ENCODE peak calls at places on chromosomes 2 and 18, in five cellular contexts. Y, O, S, E and I are unnamed samples.

GRCh38 chr2:148926291-148926961 is 51.4 kb downstream of the KIF5C start:
- ATAC-seq in S (peak), Y (no peak), O (peak), E (peak), I (no peak)

GRCh38 chr2:237315170-237315880 is 98.6 kb downstream of the COL6A3 start:
- ATAC-seq in Y (peak), O (peak), E (no peak), S (peak), I (peak)

GRCh38 chr2:60429681-60430080 is 123.8 kb downstream of the BCL11A start:
- ATAC-seq in S (peak), E (no peak), Y (no peak), O (no peak), I (no peak)

GRCh38 chr18:58541789-58542425 is 87.0 kb downstream of the ALPK2 start:
- ATAC-seq in Y (peak), S (no peak), E (no peak), O (no peak), I (no peak)

GRCh38 chr2:144943293-144943941 is 423.5 kb upstream of the ZEB2 start:
- ATAC-seq in O (no peak), E (peak), Y (no peak), S (no peak), I (no peak)

GRCh38 chr2:111938392-111938791 is 40.0 kb downstream of the MERTK start:
- ATAC-seq in Y (no peak), E (no peak), S (no peak), O (no peak), I (no peak)

GRCh38 chr2:8253781-8254180 is 428.1 kb upstream of the ID2 start:
- ATAC-seq in E (no peak), Y (no peak), S (no peak), O (no peak), I (no peak)

GRCh38 chr2:119697290-119698013 is 18.5 kb downstream of the TMEM177 start:
- ATAC-seq in E (no peak), S (no peak), Y (no peak), O (no peak), I (no peak)

GRCh38 chr2:195410272-195410671 is 246.8 kb upstream of the SLC39A10 start:
- ATAC-seq in O (peak), Y (no peak), S (no peak), E (no peak), I (no peak)

GRCh38 chr2:175792199-175792598 is 209.9 kb downstream of the LNPK start:
- ATAC-seq in Y (no peak), O (no peak), S (no peak), E (no peak), I (no peak)

GRCh38 chr2:235779444-235779896 is 285.6 kb downstream of the AGAP1 start:
- ATAC-seq in O (peak), E (peak), Y (peak), S (peak), I (peak)

GRCh38 chr18:29457316-29457715 is 1280.4 kb upstream of the CDH2 start:
- ATAC-seq in S (no peak), Y (no peak), E (no peak), O (no peak), I (no peak)

GRCh38 chr2:80573167-80573566 is 268.6 kb upstream of the LRRTM1 start:
- ATAC-seq in O (no peak), S (no peak), Y (no peak), E (no peak), I (no peak)

GRCh38 chr18:49747876-49748275 is 65.5 kb downstream of the ACAA2 start:
- ATAC-seq in E (peak), S (no peak), Y (peak), O (peak), I (no peak)

GRCh38 chr18:64966667-64967066 is 784.1 kb upstream of the CDH7 start:
- ATAC-seq in S (no peak), E (no peak), O (peak), Y (no peak), I (no peak)

GRCh38 chr2:101770672-101771071 is 73.2 kb downstream of the MAP4K4 start:
- ATAC-seq in Y (no peak), S (peak), O (no peak), E (peak), I (no peak)

GRCh38 chr2:180705551-180705950 is 274.9 kb upstream of the UBE2E3 start:
- ATAC-seq in E (no peak), S (no peak), O (no peak), Y (no peak), I (no peak)

GRCh38 chr2:121036226-121036692 is 248.7 kb downstream of the TFCP2L1 start:
- ATAC-seq in E (no peak), Y (peak), O (no peak), S (peak), I (no peak)

GRCh38 chr2:12657560-12657959 is 59.2 kb upstream of the TRIB2 start:
- ATAC-seq in O (no peak), E (no peak), Y (no peak), S (no peak), I (no peak)

GRCh38 chr18:64974378-64975125 is 776.3 kb upstream of the CDH7 start:
- ATAC-seq in E (no peak), O (no peak), Y (no peak), S (no peak), I (no peak)

GRCh38 chr2:62150597-62151305 is 45.2 kb upstream of the B3GNT2 start:
- ATAC-seq in E (peak), Y (no peak), S (no peak), O (peak), I (no peak)

DNA sequence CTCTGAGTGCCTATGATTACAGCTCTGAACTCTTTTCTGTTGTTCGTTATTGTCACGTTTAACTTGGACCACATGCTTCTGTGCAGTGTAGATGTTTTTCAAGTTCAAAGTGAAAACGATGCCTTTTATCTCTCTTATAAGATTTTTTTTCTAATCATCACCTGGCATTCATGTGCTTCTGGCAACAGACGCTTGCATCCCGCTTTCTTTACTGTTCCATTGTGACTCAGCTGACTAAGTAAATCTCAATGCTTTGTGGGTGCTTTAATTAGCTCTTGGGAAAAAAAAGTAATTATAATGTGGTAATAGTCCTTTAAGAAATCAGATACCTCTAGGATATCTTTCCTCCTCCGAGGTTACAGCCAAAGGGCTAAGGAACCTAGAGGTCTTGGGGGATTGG is 31.2 kb upstream of the RMP24 start:
- ATAC-seq in Y (no peak), E (no peak), O (no peak), S (no peak), I (no peak)
- TF ChIP-seq POLR2AphosphoS5 in Y (no peak), E (no peak), O (no peak), S (no peak), I (no peak)

DNA sequence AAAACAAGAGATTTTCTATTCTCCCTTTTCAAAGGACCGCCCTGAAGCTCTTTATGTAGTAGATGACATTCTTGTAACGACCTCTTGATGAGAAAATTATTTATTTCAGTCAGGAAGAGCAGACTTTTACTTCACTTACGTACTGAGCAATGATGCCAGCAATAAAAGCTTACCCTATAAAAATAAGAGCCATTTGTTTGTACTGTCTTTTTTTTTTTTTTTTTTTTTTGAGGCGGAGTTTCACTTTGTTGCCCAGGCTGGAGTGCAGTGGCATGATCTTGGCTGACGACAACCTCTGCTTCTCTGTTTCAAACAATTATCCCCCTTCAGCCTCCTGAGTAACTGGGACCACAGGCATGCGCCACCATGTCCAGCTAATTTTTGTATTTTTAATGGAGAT is 39.2 kb downstream of the CRIM1 start:
- ATAC-seq in E (no peak), O (no peak), Y (no peak), S (no peak), I (no peak)
- TF ChIP-seq POLR2AphosphoS5 in E (no peak), O (no peak), Y (no peak), S (no peak), I (no peak)

GRCh38 chr2:133123912-133124311 is 444.4 kb downstream of the NCKAP5 start:
- ATAC-seq in Y (no peak), E (no peak), S (no peak), O (no peak), I (no peak)
- TF ChIP-seq POLR2AphosphoS5 in Y (no peak), E (no peak), S (no peak), O (no peak), I (no peak)

DNA sequence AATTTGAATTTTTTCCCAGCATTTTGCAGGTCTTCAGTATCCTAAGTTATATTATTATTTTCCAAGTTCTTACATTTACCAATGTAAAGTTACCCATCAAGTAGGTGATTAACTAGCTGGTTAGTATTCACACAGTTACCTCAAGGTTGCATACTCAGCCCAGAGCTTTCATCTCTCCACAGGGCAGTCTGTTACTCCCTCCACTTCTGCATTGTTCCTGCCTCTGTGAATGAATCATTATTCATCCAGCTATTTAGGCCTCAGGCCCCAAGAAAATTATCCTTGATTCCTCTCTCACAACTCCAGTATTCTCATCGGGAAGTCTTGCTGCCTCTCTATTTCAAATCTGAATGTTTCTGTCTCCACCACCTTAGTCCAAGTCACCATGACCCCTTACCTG is 92.2 kb downstream of the SMC6 start:
- ATAC-seq in Y (no peak), O (no peak), E (no peak), S (no peak), I (no peak)
- TF ChIP-seq POLR2AphosphoS5 in Y (no peak), O (no peak), E (no peak), S (no peak), I (no peak)

GRCh38 chr2:33372940-33373553 is 103.4 kb upstream of the RASGRP3 start:
- ATAC-seq in S (peak), Y (no peak), E (peak), O (peak), I (no peak)

GRCh38 chr2:33377048-33377447 is 99.4 kb upstream of the RASGRP3 start:
- ATAC-seq in E (no peak), S (no peak), Y (no peak), O (no peak), I (peak)

GRCh38 chr2:33371304-33372090 is 105.0 kb upstream of the RASGRP3 start:
- ATAC-seq in S (no peak), Y (no peak), E (no peak), O (no peak), I (no peak)

GRCh38 chr2:33375054-33375453 is 101.4 kb upstream of the RASGRP3 start:
- ATAC-seq in E (no peak), Y (no peak), O (no peak), S (no peak), I (no peak)

DNA sequence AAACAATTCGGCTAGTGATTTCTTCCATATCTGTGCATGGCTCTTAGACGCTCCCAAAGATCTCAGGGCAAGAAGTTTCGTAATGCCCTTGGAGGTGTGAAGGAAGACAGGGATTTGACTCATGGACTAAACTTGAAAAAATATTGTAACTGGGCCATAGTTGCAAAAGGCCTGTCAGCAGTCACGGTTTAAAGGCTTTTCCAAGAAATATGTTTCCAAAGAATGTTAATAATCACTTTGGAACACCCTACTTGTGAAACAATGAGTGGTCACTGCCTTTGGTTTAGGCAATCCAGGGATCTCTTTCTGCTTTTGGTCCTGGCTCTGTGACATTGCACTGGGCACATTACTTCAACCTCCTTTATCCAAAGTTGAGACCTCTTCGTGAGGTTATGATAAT is 102.5 kb upstream of the RASGRP3 start:
- ATAC-seq in O (no peak), E (no peak), Y (no peak), S (no peak), I (peak)
- TF ChIP-seq POLR2AphosphoS5 in O (no peak), E (no peak), Y (peak), S (no peak), I (peak)

GRCh38 chr2:190469770-190470169 is 61.6 kb downstream of the MFSD6 start:
- ATAC-seq in S (no peak), E (peak), Y (peak), O (no peak), I (peak)

GRCh38 chr2:190466819-190467444 is 58.8 kb downstream of the MFSD6 start:
- ATAC-seq in O (no peak), E (no peak), Y (no peak), S (peak), I (no peak)

GRCh38 chr2:190467575-190468083 is 59.5 kb downstream of the MFSD6 start:
- ATAC-seq in O (peak), Y (no peak), E (peak), S (peak), I (no peak)

GRCh38 chr2:190470256-190470826 is 62.2 kb downstream of the MFSD6 start:
- ATAC-seq in O (no peak), S (no peak), E (no peak), Y (no peak), I (no peak)

GRCh38 chr2:190468814-190469569 is 60.8 kb downstream of the MFSD6 start:
- ATAC-seq in O (no peak), S (no peak), E (peak), Y (peak), I (peak)
- TF ChIP-seq POLR2AphosphoS5 in O (no peak), S (no peak), E (no peak), Y (peak), I (peak)